ENCODE peak calls at places on chromosomes 12 and 14, in eight cellular contexts. One of them, this sample, is unnamed.

GRCh38 chr12:108564724-108565123 is 2.3 kb downstream of the ISCU start:
- DNase-seq in cardiac fibroblast: no peak
- DNase-seq in GF-D8: peak
- DNase-seq in upper lobe of right lung: no peak
- DNase-seq in sciatic nerve: no peak
- DNase-seq in progenitor cell of endocrine pancreas: no peak
- DNase-seq in cerebellum: no peak
- DNase-seq in NCI-H1694: no peak
- DNase-seq in this sample: no peak

GRCh38 chr14:54792288-54792687 is 110.3 kb downstream of the GCH1 start:
- DNase-seq in cerebellum: no peak
- DNase-seq in progenitor cell of endocrine pancreas: no peak
- DNase-seq in upper lobe of right lung: no peak
- DNase-seq in sciatic nerve: no peak
- DNase-seq in cardiac fibroblast: no peak
- DNase-seq in GF-D8: no peak
- DNase-seq in NCI-H1694: no peak
- DNase-seq in this sample: no peak

GRCh38 chr12:64625243-64626077 is 15.2 kb downstream of the RASSF3 start:
- DNase-seq in upper lobe of right lung: peak
- DNase-seq in cerebellum: no peak
- DNase-seq in GF-D8: peak
- DNase-seq in progenitor cell of endocrine pancreas: no peak
- DNase-seq in cardiac fibroblast: peak
- DNase-seq in NCI-H1694: no peak
- DNase-seq in sciatic nerve: no peak
- DNase-seq in this sample: no peak

GRCh38 chr14:92926180-92926845 is 3.4 kb downstream of the CHGA start:
- DNase-seq in progenitor cell of endocrine pancreas: no peak
- DNase-seq in upper lobe of right lung: no peak
- DNase-seq in cerebellum: no peak
- DNase-seq in GF-D8: no peak
- DNase-seq in sciatic nerve: no peak
- DNase-seq in NCI-H1694: no peak
- DNase-seq in cardiac fibroblast: no peak
- DNase-seq in this sample: no peak

GRCh38 chr14:23861666-23862065 is 91.9 kb upstream of the DHRS4 start:
- DNase-seq in GF-D8: no peak
- DNase-seq in cerebellum: no peak
- DNase-seq in upper lobe of right lung: no peak
- DNase-seq in cardiac fibroblast: no peak
- DNase-seq in progenitor cell of endocrine pancreas: no peak
- DNase-seq in sciatic nerve: no peak
- DNase-seq in NCI-H1694: no peak
- DNase-seq in this sample: peak

GRCh38 chr12:98354520-98354919 is 160.9 kb upstream of the TMPO start:
- DNase-seq in upper lobe of right lung: no peak
- DNase-seq in progenitor cell of endocrine pancreas: no peak
- DNase-seq in NCI-H1694: no peak
- DNase-seq in cardiac fibroblast: no peak
- DNase-seq in sciatic nerve: no peak
- DNase-seq in cerebellum: no peak
- DNase-seq in GF-D8: no peak
- DNase-seq in this sample: no peak

GRCh38 chr14:85601246-85601645 is 71.3 kb downstream of the FLRT2 start:
- DNase-seq in sciatic nerve: no peak
- DNase-seq in cardiac fibroblast: no peak
- DNase-seq in progenitor cell of endocrine pancreas: no peak
- DNase-seq in NCI-H1694: peak
- DNase-seq in GF-D8: no peak
- DNase-seq in cerebellum: no peak
- DNase-seq in upper lobe of right lung: no peak
- DNase-seq in this sample: peak

GRCh38 chr12:15485466-15485865 is 163.2 kb downstream of the PTPRO start:
- DNase-seq in cerebellum: no peak
- DNase-seq in cardiac fibroblast: no peak
- DNase-seq in sciatic nerve: no peak
- DNase-seq in GF-D8: no peak
- DNase-seq in NCI-H1694: no peak
- DNase-seq in progenitor cell of endocrine pancreas: no peak
- DNase-seq in upper lobe of right lung: no peak
- DNase-seq in this sample: no peak

GRCh38 chr12:18141583-18141982 is 51.6 kb upstream of the RERGL start:
- DNase-seq in GF-D8: no peak
- DNase-seq in NCI-H1694: no peak
- DNase-seq in sciatic nerve: no peak
- DNase-seq in progenitor cell of endocrine pancreas: no peak
- DNase-seq in upper lobe of right lung: no peak
- DNase-seq in cerebellum: no peak
- DNase-seq in cardiac fibroblast: peak
- DNase-seq in this sample: peak

GRCh38 chr12:9223830-9224229 is 15.6 kb upstream of the PZP start:
- DNase-seq in progenitor cell of endocrine pancreas: no peak
- DNase-seq in NCI-H1694: no peak
- DNase-seq in upper lobe of right lung: no peak
- DNase-seq in sciatic nerve: no peak
- DNase-seq in GF-D8: no peak
- DNase-seq in cardiac fibroblast: no peak
- DNase-seq in cerebellum: no peak
- DNase-seq in this sample: no peak

GRCh38 chr12:110199360-110200123 is 75.4 kb downstream of the IFT81 start:
- DNase-seq in GF-D8: no peak
- DNase-seq in sciatic nerve: no peak
- DNase-seq in cerebellum: no peak
- DNase-seq in upper lobe of right lung: no peak
- DNase-seq in NCI-H1694: no peak
- DNase-seq in cardiac fibroblast: peak
- DNase-seq in progenitor cell of endocrine pancreas: no peak
- DNase-seq in this sample: no peak

GRCh38 chr12:102824218-102824835 is 92.7 kb downstream of the PAH start:
- DNase-seq in cerebellum: no peak
- DNase-seq in NCI-H1694: no peak
- DNase-seq in cardiac fibroblast: peak
- DNase-seq in GF-D8: no peak
- DNase-seq in sciatic nerve: peak
- DNase-seq in upper lobe of right lung: peak
- DNase-seq in progenitor cell of endocrine pancreas: peak
- DNase-seq in this sample: no peak

GRCh38 chr14:61585598-61586538 is 109.4 kb upstream of the HIF1A start:
- DNase-seq in cerebellum: no peak
- DNase-seq in upper lobe of right lung: no peak
- DNase-seq in sciatic nerve: peak
- DNase-seq in NCI-H1694: no peak
- DNase-seq in GF-D8: no peak
- DNase-seq in progenitor cell of endocrine pancreas: no peak
- DNase-seq in cardiac fibroblast: peak
- DNase-seq in this sample: no peak